ENCODE peak calls at places on chromosomes 6 and 20, in four cellular contexts. One of them, this sample, is unnamed.

GRCh38 chr6:81762132-81762531 is 9.7 kb upstream of the TENT5A start:
- DNase-seq in WTC11: no peak
- DNase-seq in HepG2: no peak
- DNase-seq in GM12878: no peak
- DNase-seq in this sample: no peak

GRCh38 chr6:2353412-2354137 is 108.2 kb upstream of the GMDS start:
- DNase-seq in WTC11: peak
- DNase-seq in HepG2: peak
- DNase-seq in GM12878: peak
- DNase-seq in this sample: peak

GRCh38 chr6:167328086-167328485 is 3.2 kb downstream of the TTLL2 start:
- DNase-seq in WTC11: no peak
- DNase-seq in HepG2: no peak
- DNase-seq in GM12878: no peak
- DNase-seq in this sample: no peak

GRCh38 chr6:72832271-72832670 is 210.4 kb downstream of the KCNQ5 start:
- DNase-seq in WTC11: no peak
- DNase-seq in HepG2: no peak
- DNase-seq in GM12878: no peak
- DNase-seq in this sample: no peak

GRCh38 chr20:701401-702129 is 26.0 kb upstream of the SCRT2 start:
- DNase-seq in WTC11: no peak
- DNase-seq in HepG2: no peak
- DNase-seq in GM12878: no peak
- DNase-seq in this sample: no peak

GRCh38 chr20:588932-589672 is 21.0 kb downstream of the TCF15 start:
- DNase-seq in WTC11: no peak
- DNase-seq in HepG2: no peak
- DNase-seq in GM12878: peak
- DNase-seq in this sample: no peak

GRCh38 chr6:167679137-167679736 is 147.5 kb upstream of the AFDN start:
- DNase-seq in WTC11: no peak
- DNase-seq in HepG2: no peak
- DNase-seq in GM12878: no peak
- DNase-seq in this sample: no peak

GRCh38 chr6:144580039-144580438 is 294.9 kb downstream of the UTRN start:
- DNase-seq in WTC11: no peak
- DNase-seq in HepG2: no peak
- DNase-seq in GM12878: no peak
- DNase-seq in this sample: no peak

GRCh38 chr6:158784505-158784904 is 34.7 kb downstream of the EZR start:
- DNase-seq in WTC11: no peak
- DNase-seq in HepG2: no peak
- DNase-seq in GM12878: no peak
- DNase-seq in this sample: no peak

DNA sequence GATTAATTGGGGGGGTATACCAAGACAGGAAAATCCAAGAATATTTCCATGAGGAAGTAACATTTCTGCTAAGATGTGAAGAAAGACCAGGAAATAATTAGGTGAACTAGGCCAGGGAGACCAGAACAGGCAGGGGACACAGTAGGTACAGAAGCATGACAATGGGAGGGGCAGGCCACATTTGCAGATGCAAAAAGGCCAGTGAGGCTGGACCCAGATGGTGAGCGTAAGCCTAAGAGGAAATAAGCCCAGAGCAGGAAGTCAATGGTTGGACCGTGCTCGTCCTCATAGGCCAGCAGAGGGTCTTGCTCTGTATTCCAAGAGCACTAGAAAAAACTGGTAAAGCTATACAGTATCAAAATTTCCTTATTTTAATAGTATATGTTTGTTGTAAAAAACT is 9.4 kb downstream of the CEP162 start:
- DNase-seq in WTC11: peak
- DNase-seq in HepG2: no peak
- DNase-seq in GM12878: no peak
- DNase-seq in this sample: no peak
- TF ChIP-seq CBFB in WTC11: no peak
- TF ChIP-seq CBFB in HepG2: no peak
- TF ChIP-seq CBFB in GM12878: no peak
- TF ChIP-seq CBFB in this sample: no peak

GRCh38 chr6:30357678-30358339 is 12.9 kb downstream of the RPP21 start:
- DNase-seq in WTC11: peak
- DNase-seq in HepG2: peak
- DNase-seq in GM12878: no peak
- DNase-seq in this sample: peak
- TF ChIP-seq CBFB in WTC11: no peak
- TF ChIP-seq CBFB in HepG2: no peak
- TF ChIP-seq CBFB in GM12878: no peak
- TF ChIP-seq CBFB in this sample: no peak

GRCh38 chr6:70955441-70956190 is 1.2 kb downstream of the B3GAT2 start:
- DNase-seq in WTC11: peak
- DNase-seq in HepG2: peak
- DNase-seq in GM12878: peak
- DNase-seq in this sample: peak

GRCh38 chr6:70956191-70956450 is 739 bp downstream of the B3GAT2 start:
- DNase-seq in WTC11: no peak
- DNase-seq in HepG2: no peak
- DNase-seq in GM12878: no peak
- DNase-seq in this sample: no peak

GRCh38 chr6:70957284-70957617 is 391 bp upstream of the B3GAT2 start:
- DNase-seq in WTC11: no peak
- DNase-seq in HepG2: no peak
- DNase-seq in GM12878: no peak
- DNase-seq in this sample: no peak

GRCh38 chr6:70954750-70955149 is 2.1 kb downstream of the B3GAT2 start:
- DNase-seq in WTC11: peak
- DNase-seq in HepG2: no peak
- DNase-seq in GM12878: no peak
- DNase-seq in this sample: no peak

DNA sequence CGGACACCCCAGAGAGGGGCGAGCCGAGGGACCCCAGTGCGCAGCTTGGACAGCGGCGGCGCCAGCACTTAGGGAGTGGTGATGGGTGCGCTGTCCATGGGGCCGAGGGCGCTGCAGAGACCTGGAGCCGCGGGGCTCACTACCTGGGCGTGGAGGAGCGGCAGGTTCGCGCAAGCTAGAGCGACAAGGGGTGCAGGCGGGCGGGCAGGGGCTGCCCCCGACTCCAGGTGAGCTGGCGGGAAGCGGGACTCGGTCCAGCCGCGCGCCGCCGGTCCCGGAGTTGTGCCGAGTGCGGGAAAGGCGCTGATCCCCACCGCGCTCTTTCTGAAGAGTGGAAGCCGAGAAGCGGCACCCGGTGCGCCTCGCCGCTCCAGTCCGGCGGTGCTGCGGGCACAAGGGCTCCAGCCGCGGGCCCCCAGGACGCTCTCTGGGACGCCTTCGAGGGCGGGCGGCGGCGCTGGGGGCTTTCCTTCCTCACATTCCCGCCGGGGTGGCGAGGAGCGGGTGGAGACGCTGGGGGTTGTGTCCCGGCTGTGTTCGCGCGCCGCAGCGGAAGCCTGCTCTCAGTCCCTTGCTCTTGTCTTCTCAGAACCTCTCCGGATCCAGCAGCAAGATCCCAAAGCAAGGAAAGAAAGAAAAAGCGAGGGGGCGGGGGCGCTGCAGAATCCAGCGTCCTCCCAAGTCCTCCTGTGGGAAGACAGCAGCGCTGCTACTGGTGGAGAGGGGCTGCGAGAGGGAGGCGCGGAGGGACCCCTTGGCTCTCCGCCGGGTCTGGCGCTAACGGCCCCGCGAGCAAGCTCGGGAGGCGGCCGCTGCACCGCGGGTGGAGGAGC is at the start of gene B3GAT2:
- DNase-seq in WTC11: peak
- DNase-seq in HepG2: no peak
- DNase-seq in GM12878: no peak
- DNase-seq in this sample: no peak
- TF ChIP-seq CBFB in WTC11: no peak
- TF ChIP-seq CBFB in HepG2: no peak
- TF ChIP-seq CBFB in GM12878: no peak
- TF ChIP-seq CBFB in this sample: no peak

DNA sequence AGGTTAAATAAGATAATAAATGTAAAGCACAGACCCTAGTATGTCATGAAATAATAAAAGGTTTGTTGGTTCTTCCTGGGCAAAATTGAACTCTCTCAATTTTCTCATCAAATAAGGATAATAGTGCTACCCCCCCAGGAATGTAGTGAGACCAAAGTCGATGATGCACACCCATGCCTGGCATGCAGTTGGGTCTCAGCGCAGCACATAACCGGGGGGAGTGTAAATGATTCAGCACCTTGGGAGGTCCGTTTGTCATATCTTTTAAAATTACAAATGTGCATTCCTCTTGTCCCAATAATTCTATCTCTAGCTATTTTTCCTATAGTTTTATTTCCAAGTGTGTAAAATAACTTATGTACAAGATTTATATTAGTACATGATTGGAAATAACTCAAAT is 31.3 kb upstream of the CCDC167 start:
- DNase-seq in WTC11: no peak
- DNase-seq in HepG2: no peak
- DNase-seq in GM12878: no peak
- DNase-seq in this sample: no peak
- TF ChIP-seq CBFB in WTC11: no peak
- TF ChIP-seq CBFB in HepG2: no peak
- TF ChIP-seq CBFB in GM12878: no peak
- TF ChIP-seq CBFB in this sample: no peak

GRCh38 chr6:170423030-170423429 is 116.5 kb downstream of the FAM120B start:
- DNase-seq in WTC11: peak
- DNase-seq in HepG2: no peak
- DNase-seq in GM12878: no peak
- DNase-seq in this sample: no peak
- TF ChIP-seq CBFB in WTC11: no peak
- TF ChIP-seq CBFB in HepG2: no peak
- TF ChIP-seq CBFB in GM12878: no peak
- TF ChIP-seq CBFB in this sample: no peak

DNA sequence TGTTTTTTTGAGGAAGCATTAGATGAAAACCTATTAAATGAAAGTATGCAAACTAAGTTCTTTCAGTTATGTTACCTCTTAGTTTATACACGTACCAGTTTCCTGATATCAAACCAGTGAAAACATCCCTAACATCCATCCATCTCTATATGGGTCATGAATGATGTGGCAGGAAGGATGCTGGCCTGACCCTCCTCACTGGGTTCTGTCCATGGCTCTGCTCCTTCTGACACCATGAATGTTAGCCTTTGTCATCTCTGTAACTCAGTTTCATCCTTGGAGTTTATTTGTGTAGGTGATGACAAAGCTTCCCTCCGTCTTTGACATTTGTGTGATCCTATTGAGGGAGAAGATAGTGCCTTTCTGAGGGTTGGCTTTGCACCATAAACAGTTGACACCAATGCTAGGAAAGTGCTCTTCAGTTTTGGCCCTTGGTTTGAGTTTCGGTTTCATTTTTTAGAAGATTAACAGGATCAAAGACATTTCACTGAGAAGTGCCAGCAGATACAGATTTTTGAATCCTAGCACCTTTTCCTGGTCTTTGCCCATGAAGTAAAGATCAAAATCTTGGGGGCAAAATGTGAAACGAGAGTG is 72.0 kb upstream of the SCGN start:
- DNase-seq in WTC11: no peak
- DNase-seq in HepG2: no peak
- DNase-seq in GM12878: no peak
- DNase-seq in this sample: no peak
- TF ChIP-seq CBFB in WTC11: no peak
- TF ChIP-seq CBFB in HepG2: no peak
- TF ChIP-seq CBFB in GM12878: no peak
- TF ChIP-seq CBFB in this sample: no peak

GRCh38 chr6:116387374-116387773 is 16.6 kb downstream of the DSE start:
- DNase-seq in WTC11: no peak
- DNase-seq in HepG2: no peak
- DNase-seq in GM12878: no peak
- DNase-seq in this sample: no peak
- TF ChIP-seq CBFB in WTC11: no peak
- TF ChIP-seq CBFB in HepG2: no peak
- TF ChIP-seq CBFB in GM12878: peak
- TF ChIP-seq CBFB in this sample: no peak

GRCh38 chr6:87154641-87155271 is 609 bp upstream of the ZNF292 start:
- DNase-seq in WTC11: no peak
- DNase-seq in HepG2: no peak
- DNase-seq in GM12878: peak
- DNase-seq in this sample: peak
- TF ChIP-seq CBFB in WTC11: no peak
- TF ChIP-seq CBFB in HepG2: no peak
- TF ChIP-seq CBFB in GM12878: no peak
- TF ChIP-seq CBFB in this sample: peak